ENCODE peak calls at places on chromosomes 12 and 14, in nine cellular contexts. F is NCI-H1105 treated with DMSO at 0.1 percent for 48 hours; U is heart right ventricle; C is lung microvascular endothelial cell; Y is activated T-helper 1 cell treated with anti-CD3 and anti-CD28 coated beads, Interleukin-2, amount 50 U/mL, for 16 hours; K is GM23248; H is A549; T is Ammon's horn; L is HT-29. I is an unnamed sample.

GRCh38 chr12:132117558-132117875 is 26.6 kb downstream of the DDX51 start:
- DNase-seq in F (no peak), L (no peak), U (no peak), T (no peak), Y (no peak), C (no peak), H (peak; percentile 11), K (no peak), I (no peak)

GRCh38 chr14:38762436-38762835 is 340.6 kb downstream of the SEC23A start:
- DNase-seq in K (peak; percentile 32), L (no peak), H (no peak), U (no peak), Y (no peak), C (peak; percentile 54), F (no peak), T (no peak), I (no peak)

GRCh38 chr12:28343687-28344086 is 153.4 kb downstream of the CCDC91 start:
- DNase-seq in L (no peak), H (no peak), U (no peak), C (no peak), F (no peak), T (no peak), Y (no peak), K (no peak), I (no peak)

GRCh38 chr14:90624228-90624627 is 192.0 kb downstream of the TTC7B start:
- DNase-seq in F (no peak), H (no peak), L (peak; percentile 14), Y (no peak), T (no peak), U (peak; percentile 39), K (peak; percentile 58), C (peak; percentile 77), I (no peak)

GRCh38 chr12:120468846-120469449 is 600 bp downstream of the SRSF9 start:
- DNase-seq in Y (no peak), L (no peak), T (no peak), K (peak; percentile 51), C (peak; percentile 59), H (peak; percentile 36), F (no peak), U (peak; percentile 44), I (peak; percentile 61)

GRCh38 chr12:63752283-63752682 is 27.4 kb upstream of the RXYLT1 start:
- DNase-seq in C (no peak), F (no peak), U (no peak), Y (no peak), H (no peak), K (no peak), L (no peak), T (no peak), I (no peak)

GRCh38 chr12:538731-539539 is 79.2 kb downstream of the B4GALNT3 start:
- DNase-seq in Y (no peak), T (peak; percentile 79), C (peak; percentile 89), K (peak; percentile 73), L (peak; percentile 97), H (no peak), U (peak; percentile 55), F (peak; percentile 38), I (no peak)

GRCh38 chr12:14216405-14217294 is 148.8 kb upstream of the ATF7IP start:
- DNase-seq in T (no peak), K (peak; percentile 37), C (peak; percentile 28), U (no peak), L (peak; percentile 16), H (no peak), Y (no peak), F (peak; percentile 25), I (peak; percentile 44)

GRCh38 chr12:65741662-65742480 is 82.4 kb upstream of the HMGA2 start:
- DNase-seq in L (peak; percentile 24), T (peak; percentile 22), K (peak; percentile 79), H (peak; percentile 38), F (no peak), C (peak; percentile 65), U (peak; percentile 4), Y (no peak), I (peak; percentile 96)

GRCh38 chr14:101716077-101716950 is 45.2 kb upstream of the PPP2R5C start:
- DNase-seq in H (no peak), F (no peak), T (no peak), K (no peak), L (no peak), U (no peak), C (no peak), Y (no peak), I (no peak)